ENCODE peak calls at places on chromosomes 6 and 20, in nine cellular contexts. O is GM12865; M is pancreas; F is effector memory CD4-positive, alpha-beta T cell; B is kidney epithelial cell; K is upper lobe of right lung; N is foreskin fibroblast; E is fibroblast of lung; X is kidney. Y is an unnamed sample.

GRCh38 chr6:85406641-85407075 is 43.2 kb upstream of the NT5E start:
- DNase-seq in F (no peak), B (no peak), M (no peak), K (no peak), N (no peak), X (no peak), O (no peak), E (no peak), Y (no peak)

GRCh38 chr6:95469511-95469910 is 107.8 kb upstream of the MANEA start:
- DNase-seq in F (no peak), O (no peak), E (no peak), X (no peak), B (no peak), N (no peak), M (no peak), K (no peak), Y (no peak)

GRCh38 chr6:164561656-164562055 is 747.7 kb downstream of the C6orf118 start:
- DNase-seq in B (no peak), N (no peak), M (no peak), K (no peak), X (no peak), O (no peak), E (no peak), F (no peak), Y (no peak)

GRCh38 chr20:19415786-19416185 is 203.3 kb downstream of the SLC24A3 start:
- DNase-seq in N (no peak), X (no peak), B (no peak), F (no peak), E (no peak), K (no peak), M (no peak), O (no peak), Y (no peak)

GRCh38 chr6:1285589-1286340 is 26.1 kb upstream of the FOXQ1 start:
- DNase-seq in N (peak; percentile 79), M (no peak), O (no peak), K (no peak), F (no peak), B (peak; percentile 90), E (peak; percentile 82), X (no peak), Y (no peak)

GRCh38 chr6:38169826-38170526 is 350.4 kb downstream of the ZFAND3 start:
- DNase-seq in B (no peak), M (no peak), O (no peak), F (no peak), E (no peak), N (no peak), K (no peak), X (no peak), Y (no peak)

GRCh38 chr6:137006056-137006455 is 38.7 kb downstream of the IL20RA start:
- DNase-seq in N (no peak), E (no peak), O (no peak), X (no peak), M (no peak), B (no peak), F (no peak), K (no peak), Y (no peak)

GRCh38 chr6:70166088-70166958 is 136.6 kb downstream of the COL9A1 start:
- DNase-seq in F (no peak), X (no peak), B (no peak), O (peak; percentile 51), N (peak; percentile 78), K (peak; percentile 67), M (peak; percentile 49), E (peak; percentile 17), Y (no peak)

GRCh38 chr6:50602191-50602810 is 111.0 kb upstream of the TFAP2D start:
- DNase-seq in B (no peak), E (peak; percentile 2), X (no peak), O (peak; percentile 40), M (no peak), K (no peak), N (peak; percentile 27), F (no peak), Y (peak; percentile 2)

GRCh38 chr6:141498980-141499379 is 633.7 kb upstream of the GJE1 start:
- DNase-seq in O (no peak), F (no peak), N (peak; percentile 19), B (no peak), E (peak; percentile 33), X (no peak), K (no peak), M (no peak), Y (no peak)

GRCh38 chr6:5084787-5085637 is at the start of gene PPP1R3G:
- DNase-seq in M (no peak), F (no peak), K (peak; percentile 70), B (no peak), O (peak; percentile 60), X (peak; percentile 86), N (peak; percentile 86), E (peak; percentile 73), Y (no peak)

GRCh38 chr20:21326700-21327099 is 23.6 kb downstream of the XRN2 start:
- DNase-seq in N (no peak), O (no peak), K (no peak), E (no peak), M (no peak), X (no peak), F (no peak), B (no peak), Y (no peak)

GRCh38 chr20:14583413-14583812 is 246.0 kb upstream of the FLRT3 start:
- DNase-seq in O (no peak), E (no peak), B (no peak), F (no peak), N (peak; percentile 70), K (no peak), X (no peak), M (no peak), Y (no peak)

GRCh38 chr6:34839696-34840352 is 47.9 kb downstream of the BLTP3A start:
- DNase-seq in M (no peak), O (no peak), B (no peak), K (no peak), N (peak; percentile 14), X (no peak), F (no peak), E (peak; percentile 14), Y (no peak)

GRCh38 chr6:33613146-33613793 is 7.9 kb upstream of the ITPR3 start:
- DNase-seq in O (no peak), B (no peak), M (peak; percentile 19), N (peak; percentile 77), K (no peak), E (peak; percentile 89), X (no peak), F (no peak), Y (peak; percentile 55)
- H3K4me3 ChIP-seq in O (no peak overlapping the region), B (no peak overlapping the region), M (no peak overlapping the region), N (no peak overlapping the region), K (no peak overlapping the region), E (no peak overlapping the region), X (no peak overlapping the region), F (no peak overlapping the region), Y (no peak overlapping the region)

GRCh38 chr20:35444226-35444625 is 6.2 kb upstream of the GDF5 start:
- DNase-seq in B (no peak), X (no peak), N (no peak), M (no peak), E (no peak), O (no peak), F (no peak), K (no peak), Y (no peak)

GRCh38 chr20:35451295-35451694 is 4.1 kb upstream of the CEP250 start:
- DNase-seq in E (no peak), F (no peak), O (no peak), B (no peak), N (no peak), K (no peak), X (no peak), M (no peak), Y (no peak)

GRCh38 chr20:35446356-35447078 is 8.5 kb upstream of the GDF5 start:
- DNase-seq in N (no peak), K (no peak), M (no peak), O (no peak), B (no peak), F (no peak), E (no peak), X (no peak), Y (no peak)

GRCh38 chr20:35448788-35449373 is 6.5 kb upstream of the CEP250 start:
- DNase-seq in X (no peak), N (no peak), B (no peak), E (no peak), K (no peak), M (no peak), F (no peak), O (no peak), Y (no peak)

GRCh38 chr20:35447082-35447789 is 8.2 kb upstream of the CEP250 start:
- DNase-seq in X (peak; percentile 89), K (peak; percentile 92), F (peak; percentile 82), M (peak; percentile 74), N (peak; percentile 89), E (peak; percentile 70), O (peak; percentile 88), B (no peak), Y (peak; percentile 11)
- H3K4me3 ChIP-seq in X (peak overlapping the region; percentile 61), K (peak overlapping the region; percentile 40), F (peak overlapping the region; percentile 15), M (no peak overlapping the region), N (peak overlapping the region; percentile 53), E (peak overlapping the region; percentile 46), O (peak overlapping the region; percentile 52), B (peak overlapping the region; percentile 7), Y (peak overlapping the region; percentile 27)

GRCh38 chr6:43308101-43308989 is at the start of gene CRIP3:
- DNase-seq in B (no peak), O (peak; percentile 71), K (no peak), M (peak; percentile 23), E (peak; percentile 11), N (peak; percentile 57), X (peak; percentile 68), F (peak; percentile 34), Y (no peak)
- H3K4me3 ChIP-seq in B (peak within 1 kb of the TSS; percentile 9), O (peak within 1 kb of the TSS; percentile 57), K (peak within 1 kb of the TSS; percentile 36), M (peak within 1 kb of the TSS; percentile 28), E (peak within 1 kb of the TSS; percentile 32), N (peak within 1 kb of the TSS; percentile 36), X (peak within 1 kb of the TSS; percentile 38), F (peak within 1 kb of the TSS; percentile 49), Y (peak within 1 kb of the TSS; percentile 14)

DNA sequence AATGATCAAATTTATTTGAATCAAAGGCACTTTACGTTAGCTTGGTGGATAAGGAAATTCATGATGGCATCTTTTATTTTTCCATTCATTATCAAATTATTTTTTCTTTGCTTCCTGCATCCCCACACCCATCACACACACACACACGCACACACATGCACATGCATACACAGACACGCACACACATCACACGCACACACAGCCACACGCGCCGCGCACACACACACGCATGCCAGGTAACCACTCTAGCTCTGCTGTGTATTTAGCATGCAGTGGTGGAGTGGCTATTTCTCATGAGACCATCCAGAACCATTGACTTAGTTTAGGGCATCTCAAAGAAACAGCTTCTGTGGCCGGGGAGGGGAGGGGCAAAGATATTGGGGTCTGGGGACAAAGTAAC is 47.0 kb downstream of the GNAS start:
- DNase-seq in O (no peak), F (no peak), K (no peak), N (no peak), B (no peak), X (no peak), E (no peak), M (no peak), Y (no peak)
- H3K4me3 ChIP-seq in O (no peak overlapping the region), F (no peak overlapping the region), K (no peak overlapping the region), N (no peak overlapping the region), B (no peak overlapping the region), X (no peak overlapping the region), E (no peak overlapping the region), M (no peak overlapping the region), Y (no peak overlapping the region)

Y was measured in retinal pigment epithelial cell.